ENCODE peak calls at places on chromosomes 5 and 9, in nine cellular contexts. E is SK-N-SH, C is AG09309, X is right atrium auricular region, A is spleen, B is brain microvascular endothelial cell, I is astrocyte of the spinal cord, J is prostate gland, T is GM10248. G is an unnamed sample.

GRCh38 chr5:101036778-101037177 is 133.7 kb upstream of the ST8SIA4 start:
- DNase-seq in E (no peak), C (no peak), X (no peak), A (no peak), B (no peak), I (no peak), J (no peak), T (no peak), G (no peak)

GRCh38 chr9:115808108-115808507 is 345.5 kb upstream of the PAPPA start:
- DNase-seq in E (no peak), C (no peak), X (no peak), A (no peak), B (no peak), I (no peak), J (peak), T (no peak), G (peak)

GRCh38 chr9:32741706-32742105 is 41.6 kb upstream of the TMEM215 start:
- DNase-seq in E (no peak), C (no peak), X (no peak), A (no peak), B (no peak), I (peak), J (no peak), T (no peak), G (peak)

GRCh38 chr5:132830436-132831094 is at the start of gene SHROOM1:
- DNase-seq in E (peak), C (no peak), X (no peak), A (peak), B (no peak), I (no peak), J (peak), T (peak), G (peak)

GRCh38 chr5:8114597-8115266 is 245.8 kb downstream of the MTRR start:
- DNase-seq in E (no peak), C (no peak), X (no peak), A (no peak), B (no peak), I (no peak), J (no peak), T (no peak), G (no peak)

GRCh38 chr5:134131165-134131564 is 16.7 kb downstream of the TCF7 start:
- DNase-seq in E (no peak), C (no peak), X (no peak), A (peak), B (no peak), I (no peak), J (no peak), T (no peak), G (no peak)

GRCh38 chr5:191036-191948 is at the start of gene LRRC14B:
- DNase-seq in E (no peak), C (no peak), X (no peak), A (peak), B (no peak), I (no peak), J (peak), T (peak), G (no peak)

GRCh38 chr5:32869216-32869615 is 158.1 kb downstream of the NPR3 start:
- DNase-seq in E (no peak), C (peak), X (no peak), A (no peak), B (no peak), I (peak), J (no peak), T (no peak), G (no peak)

GRCh38 chr5:59799668-59800374 is 93.7 kb downstream of the PDE4D start:
- DNase-seq in E (peak), C (no peak), X (no peak), A (no peak), B (peak), I (peak), J (peak), T (peak), G (peak)

GRCh38 chr5:36239370-36240293 is 2.1 kb downstream of the NADK2 start:
- DNase-seq in E (no peak), C (no peak), X (no peak), A (no peak), B (no peak), I (peak), J (no peak), T (no peak), G (no peak)

GRCh38 chr5:1997640-1998347 is 115.1 kb upstream of the IRX4 start:
- DNase-seq in E (no peak), C (no peak), X (no peak), A (no peak), B (no peak), I (no peak), J (no peak), T (no peak), G (no peak)

GRCh38 chr9:2180171-2180570 is 165.0 kb downstream of the SMARCA2 start:
- DNase-seq in E (no peak), C (no peak), X (no peak), A (no peak), B (no peak), I (no peak), J (no peak), T (no peak), G (no peak)

GRCh38 chr9:91789941-91790340 is 160.1 kb downstream of the ROR2 start:
- DNase-seq in E (no peak), C (no peak), X (no peak), A (peak), B (no peak), I (no peak), J (no peak), T (no peak), G (peak)

GRCh38 chr9:108180511-108180910 is 675.3 kb downstream of the ACTL7B start:
- DNase-seq in E (no peak), C (no peak), X (no peak), A (no peak), B (no peak), I (peak), J (peak), T (no peak), G (peak)

GRCh38 chr5:131364507-131365050 is 100.7 kb downstream of the CDC42SE2 start:
- DNase-seq in E (no peak), C (no peak), X (no peak), A (no peak), B (no peak), I (no peak), J (no peak), T (no peak), G (no peak)

GRCh38 chr9:71725590-71726338 is 42.5 kb downstream of the CEMIP2 start:
- DNase-seq in E (no peak), C (peak), X (no peak), A (no peak), B (peak), I (peak), J (peak), T (no peak), G (peak)

GRCh38 chr5:5454405-5454804 is 31.9 kb downstream of the ICE1 start:
- DNase-seq in E (no peak), C (no peak), X (no peak), A (no peak), B (no peak), I (no peak), J (no peak), T (no peak), G (no peak)

GRCh38 chr5:40733842-40734563 is 21.8 kb downstream of the TTC33 start:
- DNase-seq in E (no peak), C (no peak), X (no peak), A (no peak), B (no peak), I (no peak), J (no peak), T (no peak), G (no peak)

GRCh38 chr9:17064558-17064957 is 70.3 kb upstream of the CNTLN start:
- DNase-seq in E (peak), C (no peak), X (no peak), A (no peak), B (no peak), I (no peak), J (no peak), T (no peak), G (peak)

GRCh38 chr5:6705088-6705487 is 8.1 kb upstream of the TENT4A start:
- DNase-seq in E (no peak), C (no peak), X (no peak), A (no peak), B (no peak), I (no peak), J (no peak), T (peak), G (no peak)

GRCh38 chr5:411728-412127 is 31.2 kb upstream of the EXOC3 start:
- DNase-seq in E (no peak), C (no peak), X (no peak), A (no peak), B (no peak), I (no peak), J (no peak), T (no peak), G (no peak)

GRCh38 chr9:3433754-3434153 is 92.0 kb downstream of the RFX3 start:
- DNase-seq in E (no peak), C (no peak), X (no peak), A (no peak), B (no peak), I (no peak), J (no peak), T (no peak), G (no peak)

GRCh38 chr9:119283118-119283794 is 86.0 kb downstream of the BRINP1 start:
- DNase-seq in E (no peak), C (no peak), X (peak), A (no peak), B (no peak), I (no peak), J (peak), T (no peak), G (no peak)

GRCh38 chr5:122415481-122416120 is 103.6 kb downstream of the SNCAIP start:
- DNase-seq in E (peak), C (peak), X (peak), A (no peak), B (peak), I (peak), J (peak), T (peak), G (peak)

GRCh38 chr5:16975950-16976624 is 40.0 kb upstream of the MYO10 start:
- DNase-seq in E (no peak), C (no peak), X (no peak), A (peak), B (no peak), I (no peak), J (no peak), T (no peak), G (no peak)

GRCh38 chr5:72441861-72442540 is 65.2 kb downstream of the ZNF366 start:
- DNase-seq in E (no peak), C (peak), X (no peak), A (no peak), B (peak), I (peak), J (no peak), T (no peak), G (peak)

GRCh38 chr9:137405677-137406081 is 17.3 kb downstream of the EXD3 start:
- DNase-seq in E (no peak), C (no peak), X (no peak), A (no peak), B (no peak), I (no peak), J (no peak), T (no peak), G (no peak)

GRCh38 chr9:136854113-136854841 is 2.1 kb downstream of the MAMDC4 start:
- DNase-seq in E (no peak), C (no peak), X (no peak), A (peak), B (no peak), I (no peak), J (no peak), T (no peak), G (no peak)

GRCh38 chr5:27020965-27021364 is 17.4 kb downstream of the CDH9 start:
- DNase-seq in E (no peak), C (no peak), X (no peak), A (no peak), B (no peak), I (peak), J (no peak), T (no peak), G (peak)

GRCh38 chr9:129712595-129713524 is 40.0 kb downstream of the PTGES start:
- DNase-seq in E (no peak), C (peak), X (no peak), A (no peak), B (peak), I (peak), J (no peak), T (no peak), G (peak)

GRCh38 chr5:172123269-172123692 is 64.7 kb downstream of the STK10 start:
- DNase-seq in E (peak), C (no peak), X (peak), A (no peak), B (peak), I (peak), J (no peak), T (no peak), G (peak)
- TF ChIP-seq CTCF in E (no peak), C (peak), X (no peak), A (no peak), B (peak), I (peak), J (no peak), T (no peak), G (peak)

DNA sequence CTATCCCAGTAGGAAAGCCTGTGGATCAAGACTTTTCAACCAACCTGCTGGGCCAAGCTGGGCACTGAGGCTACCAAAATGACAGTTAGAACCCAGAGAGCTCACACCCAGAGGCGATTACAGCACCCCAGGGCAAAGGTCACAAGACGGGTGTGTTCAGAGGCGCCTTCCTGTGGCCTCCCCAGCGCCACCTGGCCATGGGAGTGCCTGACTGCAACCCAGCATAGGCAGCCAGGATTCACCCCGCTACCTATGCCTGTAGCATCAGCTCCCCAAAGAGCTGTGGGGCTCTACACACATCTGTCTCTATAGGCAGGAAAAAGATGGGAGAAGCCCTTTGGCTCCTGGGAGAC is 33.5 kb downstream of the PDGFRB start:
- DNase-seq in E (no peak), C (no peak), X (no peak), A (peak), B (no peak), I (no peak), J (no peak), T (peak), G (no peak)
- TF ChIP-seq CTCF in E (peak), C (peak), X (no peak), A (no peak), B (peak), I (peak), J (no peak), T (peak), G (peak)

DNA sequence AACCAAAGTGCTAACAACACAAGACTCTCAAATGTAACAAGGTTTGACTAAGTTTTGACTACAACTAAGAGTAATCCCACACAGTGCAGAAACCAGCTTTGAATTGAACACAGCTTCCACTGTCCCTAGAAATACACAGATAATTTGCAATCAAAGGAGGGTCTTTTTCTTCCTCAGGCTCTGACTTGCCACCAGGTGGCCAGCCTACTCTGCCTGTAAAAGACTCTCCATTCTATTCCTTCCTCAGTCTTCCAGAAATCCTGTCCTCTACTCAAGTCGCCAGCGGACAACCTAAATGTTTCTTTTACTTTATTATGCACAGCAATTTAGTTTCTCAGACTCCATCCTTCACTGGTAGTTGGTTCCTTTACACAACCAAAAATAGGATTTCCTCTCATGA is 32.2 kb upstream of the MCTP1 start:
- DNase-seq in E (no peak), C (no peak), X (no peak), A (no peak), B (no peak), I (no peak), J (no peak), T (no peak), G (no peak)
- TF ChIP-seq CTCF in E (peak), C (no peak), X (no peak), A (no peak), B (peak), I (peak), J (no peak), T (no peak), G (no peak)

GRCh38 chr5:65483474-65484346 is 2.0 kb upstream of the ADAMTS6 start:
- DNase-seq in E (peak), C (peak), X (no peak), A (no peak), B (peak), I (peak), J (no peak), T (peak), G (peak)
- TF ChIP-seq CTCF in E (peak), C (peak), X (peak), A (peak), B (peak), I (peak), J (peak), T (peak), G (peak)

GRCh38 chr5:170630226-170630625 is 126.4 kb downstream of the KCNIP1 start:
- DNase-seq in E (no peak), C (no peak), X (no peak), A (peak), B (no peak), I (no peak), J (no peak), T (no peak), G (no peak)

GRCh38 chr5:170632985-170633234 is 129.1 kb downstream of the KCNIP1 start:
- DNase-seq in E (peak), C (no peak), X (no peak), A (peak), B (no peak), I (no peak), J (peak), T (peak), G (no peak)

GRCh38 chr5:170632266-170632984 is 128.6 kb downstream of the KCNIP1 start:
- DNase-seq in E (no peak), C (no peak), X (no peak), A (peak), B (no peak), I (no peak), J (no peak), T (no peak), G (no peak)

GRCh38 chr5:170630711-170631141 is 126.9 kb downstream of the KCNIP1 start:
- DNase-seq in E (no peak), C (no peak), X (no peak), A (peak), B (no peak), I (no peak), J (no peak), T (no peak), G (no peak)

DNA sequence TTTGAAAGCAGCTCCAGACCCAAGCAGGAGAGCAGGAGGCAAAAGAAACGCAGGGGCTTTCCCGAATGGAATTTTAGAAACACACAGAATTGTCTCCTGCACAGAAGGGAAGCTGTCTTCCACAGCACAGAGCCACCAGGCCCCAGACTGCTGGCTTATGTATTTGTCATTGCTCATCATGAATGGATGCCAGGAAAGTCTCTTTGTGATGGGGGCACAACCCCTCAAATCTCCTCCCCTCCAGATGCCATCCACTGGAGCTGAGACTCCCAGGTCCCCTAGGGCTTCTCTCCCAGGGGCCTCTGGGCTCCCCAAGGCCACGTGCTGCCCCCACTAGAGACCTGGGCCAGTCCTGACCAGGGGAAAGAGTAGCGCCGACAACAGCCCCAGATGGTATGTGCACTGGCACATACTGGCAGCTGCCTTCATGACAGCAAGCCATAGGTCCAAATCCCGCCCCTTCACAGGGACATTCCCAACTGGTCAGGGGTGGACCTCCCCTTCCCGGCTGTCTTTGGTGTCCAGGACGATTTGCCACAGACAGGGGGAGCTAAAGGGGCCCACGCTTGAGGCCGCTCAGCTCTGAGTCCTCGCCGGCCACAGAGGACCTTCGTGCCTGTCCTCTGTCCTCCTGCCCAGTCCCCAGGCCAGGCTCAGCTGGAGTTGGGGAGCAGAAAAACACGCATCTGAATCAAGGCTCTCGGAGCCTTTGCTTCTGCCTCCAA is 127.8 kb downstream of the KCNIP1 start:
- DNase-seq in E (peak), C (no peak), X (no peak), A (peak), B (no peak), I (no peak), J (no peak), T (no peak), G (no peak)
- TF ChIP-seq CTCF in E (no peak), C (peak), X (no peak), A (no peak), B (peak), I (peak), J (no peak), T (no peak), G (no peak)

DNA sequence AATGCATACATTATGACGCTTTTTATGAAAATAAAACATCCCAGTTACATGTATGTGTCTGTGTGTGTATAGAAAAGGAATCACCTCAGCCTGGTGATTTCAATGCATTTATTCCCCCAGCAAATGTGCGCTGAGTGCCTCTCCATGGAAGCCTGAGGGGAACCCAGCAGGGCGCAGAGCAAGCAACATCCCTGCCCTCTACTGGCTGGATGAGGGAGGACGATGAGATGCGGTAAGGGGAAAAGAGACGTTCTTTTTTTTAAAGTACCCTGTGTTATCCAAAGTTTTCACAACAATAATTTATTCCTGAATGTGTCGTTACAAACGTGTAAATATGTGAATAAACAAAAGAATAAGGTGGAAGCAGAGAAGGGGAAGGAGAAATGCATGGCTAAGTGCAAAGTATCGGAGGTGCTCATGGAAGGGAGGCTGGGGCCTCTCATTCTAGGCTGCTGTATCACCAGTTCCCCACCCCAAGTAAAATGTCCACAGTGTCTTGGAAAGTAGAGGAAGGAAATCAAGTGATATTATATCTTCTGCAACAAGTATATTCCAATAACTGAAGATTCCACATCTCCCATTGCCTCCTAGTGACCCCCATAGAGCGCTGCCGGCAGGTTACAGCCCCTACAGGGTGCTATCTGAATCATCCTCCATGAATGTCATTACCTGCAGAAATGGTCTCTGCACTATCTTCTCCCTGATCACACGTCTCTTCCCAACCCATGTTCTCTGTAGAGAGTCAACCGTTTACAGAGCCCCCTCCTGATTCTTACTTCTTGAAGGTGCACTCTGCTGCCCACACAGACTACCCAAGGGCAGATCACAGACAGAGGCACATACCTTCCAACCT is 13.0 kb upstream of the ABLIM3 start:
- DNase-seq in E (peak), C (no peak), X (no peak), A (no peak), B (peak), I (no peak), J (no peak), T (peak), G (peak)
- TF ChIP-seq CTCF in E (peak), C (peak), X (peak), A (no peak), B (peak), I (peak), J (peak), T (peak), G (peak)

DNA sequence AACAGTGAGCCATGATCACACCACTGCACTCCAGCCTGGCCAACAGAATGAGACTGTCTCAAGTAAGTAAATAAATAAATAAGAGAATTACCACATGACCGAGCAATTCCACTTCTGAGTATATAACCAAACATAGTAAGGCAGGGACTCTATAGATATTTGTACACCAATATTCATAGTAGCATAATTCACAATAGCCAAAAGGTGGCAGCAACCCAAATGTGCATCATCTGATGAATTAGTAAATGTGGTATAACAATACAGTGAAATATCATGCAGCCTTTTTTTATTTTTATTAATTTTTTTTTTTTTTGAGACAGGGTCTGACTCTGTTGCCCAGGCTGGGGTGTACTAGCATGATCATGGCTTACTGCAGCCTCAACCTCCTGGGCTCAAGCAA is 33.1 kb downstream of the ALDH7A1 start:
- DNase-seq in E (no peak), C (no peak), X (no peak), A (no peak), B (no peak), I (peak), J (no peak), T (no peak), G (peak)
- TF ChIP-seq CTCF in E (no peak), C (no peak), X (no peak), A (no peak), B (no peak), I (no peak), J (no peak), T (no peak), G (no peak)